ENCODE peak calls at places on chromosomes 1 and 21, in ten cellular contexts. L, I, B, E, C, S, D, P, A and X are unnamed samples.

GRCh38 chr1:3332662-3333061 is 121.8 kb upstream of the ARHGEF16 start:
- DNase-seq in L (no peak), S (no peak), E (no peak), C (no peak), P (no peak), B (no peak), A (no peak), D (no peak), I (no peak), X (no peak)

GRCh38 chr1:157004771-157005170 is 40.8 kb downstream of the ARHGEF11 start:
- DNase-seq in A (no peak), B (no peak), D (no peak), E (peak; percentile 66), L (no peak), S (no peak), P (no peak), I (no peak), C (no peak), X (no peak)

GRCh38 chr1:3061566-3061965 is 7.4 kb upstream of the PRDM16 start:
- DNase-seq in B (no peak), E (no peak), L (peak; percentile 22), S (no peak), A (peak; percentile 56), C (peak; percentile 64), P (no peak), D (no peak), I (no peak), X (no peak)

GRCh38 chr1:111446967-111447892 is 1.8 kb downstream of the WDR77 start:
- DNase-seq in L (no peak), D (no peak), B (no peak), A (no peak), P (no peak), I (no peak), E (no peak), S (no peak), C (no peak), X (no peak)

GRCh38 chr1:150813028-150813707 is 5.1 kb upstream of the CTSK start:
- DNase-seq in L (peak; percentile 72), S (peak; percentile 64), D (no peak), B (peak; percentile 60), E (peak; percentile 57), I (no peak), A (peak; percentile 64), P (peak; percentile 67), C (no peak), X (peak; percentile 56)

GRCh38 chr1:30525980-30526651 is 197.3 kb downstream of the MATN1 start:
- DNase-seq in A (no peak), D (no peak), S (peak; percentile 83), C (peak; percentile 63), B (peak; percentile 57), I (no peak), L (peak; percentile 57), E (peak; percentile 82), P (peak; percentile 82), X (peak; percentile 36)

GRCh38 chr1:7110306-7110705 is 325.1 kb downstream of the CAMTA1 start:
- DNase-seq in S (peak; percentile 11), C (no peak), D (no peak), P (no peak), E (no peak), L (no peak), I (no peak), A (no peak), B (no peak), X (no peak)

GRCh38 chr1:6254691-6255090 is 6.2 kb downstream of the GPR153 start:
- DNase-seq in S (no peak), B (no peak), I (no peak), L (no peak), E (no peak), P (no peak), A (no peak), D (no peak), C (no peak), X (no peak)

GRCh38 chr1:25182629-25183028 is 49.7 kb downstream of the SYF2 start:
- DNase-seq in S (no peak), A (no peak), I (no peak), E (peak; percentile 75), D (no peak), L (no peak), B (no peak), P (peak; percentile 75), C (no peak), X (no peak)

GRCh38 chr1:97630281-97630680 is 290.6 kb downstream of the DPYD start:
- DNase-seq in D (no peak), C (no peak), E (no peak), I (no peak), B (no peak), L (no peak), A (no peak), S (no peak), P (no peak), X (no peak)

GRCh38 chr21:41939391-41939790 is 14.4 kb downstream of the C2CD2 start:
- DNase-seq in E (no peak), P (no peak), B (no peak), L (no peak), D (no peak), C (no peak), I (no peak), A (no peak), S (no peak), X (no peak)

GRCh38 chr1:155175281-155175926 is 1.8 kb downstream of the TRIM46 start:
- DNase-seq in C (no peak), S (no peak), D (no peak), B (no peak), P (no peak), L (no peak), A (peak; percentile 79), I (no peak), E (no peak), X (peak; percentile 43)

GRCh38 chr1:201252833-201253810 is 30.2 kb upstream of the PKP1 start:
- DNase-seq in I (no peak), S (peak; percentile 55), D (no peak), A (no peak), C (peak; percentile 63), B (no peak), P (no peak), L (no peak), E (no peak), X (no peak)

GRCh38 chr1:232766224-232766890 is 38.9 kb upstream of the MAP10 start:
- DNase-seq in E (no peak), L (no peak), D (no peak), C (no peak), P (no peak), S (no peak), B (no peak), A (no peak), I (no peak), X (peak; percentile 65)

GRCh38 chr1:186519981-186520380 is 59.1 kb upstream of the PDC start:
- DNase-seq in C (no peak), B (no peak), E (no peak), L (no peak), S (no peak), A (no peak), I (no peak), D (no peak), P (no peak), X (no peak)

GRCh38 chr1:61853545-61853944 is 111.3 kb downstream of the PATJ start:
- DNase-seq in A (no peak), I (no peak), D (no peak), P (no peak), C (no peak), B (peak; percentile 33), L (no peak), E (no peak), S (no peak), X (no peak)

GRCh38 chr1:200039849-200040479 is 12.5 kb downstream of the NR5A2 start:
- DNase-seq in B (no peak), S (no peak), I (no peak), D (no peak), E (no peak), P (no peak), L (no peak), C (no peak), A (no peak), X (no peak)

GRCh38 chr21:44984792-44985440 is 45.1 kb downstream of the SLX9 start:
- DNase-seq in S (no peak), E (no peak), P (no peak), D (no peak), C (no peak), A (peak; percentile 71), B (no peak), I (no peak), L (peak; percentile 38), X (no peak)

GRCh38 chr1:31669786-31670582 is 25.3 kb upstream of the PEF1 start:
- DNase-seq in I (no peak), B (peak; percentile 18), A (peak; percentile 97), L (peak; percentile 87), P (peak; percentile 22), C (no peak), S (peak; percentile 73), D (peak; percentile 4), E (peak; percentile 82), X (peak; percentile 88)

GRCh38 chr1:180343931-180344406 is 113.9 kb downstream of the LHX4 start:
- DNase-seq in A (no peak), S (peak; percentile 6), P (peak; percentile 28), B (no peak), C (no peak), L (no peak), I (no peak), D (no peak), E (peak; percentile 52), X (no peak)

GRCh38 chr1:47761201-47761930 is 235.8 kb downstream of the TRABD2B start:
- DNase-seq in E (no peak), S (no peak), P (no peak), C (no peak), I (no peak), A (no peak), B (no peak), L (no peak), D (no peak), X (no peak)

GRCh38 chr1:230753586-230754251 is 6.5 kb downstream of the CAPN9 start:
- DNase-seq in A (no peak), L (peak; percentile 59), P (no peak), E (peak; percentile 40), I (no peak), D (no peak), C (no peak), B (no peak), S (peak; percentile 37), X (no peak)

GRCh38 chr1:180270767-180271639 is 40.9 kb downstream of the LHX4 start:
- DNase-seq in S (no peak), I (no peak), C (no peak), A (peak; percentile 58), L (peak; percentile 42), D (no peak), E (peak; percentile 84), P (peak; percentile 69), B (peak; percentile 21), X (peak; percentile 76)

GRCh38 chr1:179441456-179441855 is 75.7 kb downstream of the AXDND1 start:
- DNase-seq in P (no peak), L (no peak), B (no peak), D (no peak), I (no peak), E (no peak), A (no peak), S (no peak), C (no peak), X (no peak)

GRCh38 chr1:167720965-167721616 is 691 bp upstream of the MPZL1 start:
- DNase-seq in D (no peak), P (peak; percentile 36), E (peak; percentile 40), B (peak; percentile 60), L (peak; percentile 56), C (no peak), A (no peak), S (peak; percentile 75), I (no peak), X (no peak)

GRCh38 chr1:155706101-155706619 is 17.3 kb downstream of the DAP3 start:
- DNase-seq in L (no peak), B (no peak), D (no peak), C (no peak), A (no peak), P (peak; percentile 75), E (peak; percentile 60), I (no peak), S (peak; percentile 14), X (no peak)

GRCh38 chr1:22453181-22453580 is 1.5 kb downstream of the ZBTB40 start:
- DNase-seq in B (no peak), C (no peak), A (no peak), D (no peak), S (no peak), L (no peak), I (no peak), P (no peak), E (no peak), X (no peak)

GRCh38 chr1:78652019-78652560 is 2.5 kb downstream of the IFI44 start:
- DNase-seq in P (no peak), L (no peak), I (no peak), A (no peak), E (no peak), B (no peak), C (no peak), D (no peak), S (no peak), X (no peak)